ENCODE peak calls at places on chromosomes 6 and 20, in eight cellular contexts. O is body of pancreas, Y is stomach, U is GM10248, J is astrocyte of the spinal cord, W is testis, Q is NCI-H2107, X is midbrain. Z is an unnamed sample.

GRCh38 chr6:45983041-45983440 is 32.6 kb downstream of the CLIC5 start:
- DNase-seq in O (no peak), Y (no peak), U (no peak), J (no peak), W (no peak), Q (no peak), X (no peak), Z (no peak)

GRCh38 chr20:1154224-1154623 is 30.6 kb downstream of the TMEM74B start:
- DNase-seq in O (no peak), Y (no peak), U (no peak), J (no peak), W (no peak), Q (no peak), X (no peak), Z (no peak)

GRCh38 chr20:54228841-54229240 is 21.0 kb downstream of the PFDN4 start:
- DNase-seq in O (no peak), Y (no peak), U (no peak), J (no peak), W (no peak), Q (no peak), X (no peak), Z (no peak)

GRCh38 chr6:10478187-10479040 is 42.7 kb upstream of the GCNT2 start:
- DNase-seq in O (peak), Y (no peak), U (peak), J (peak), W (no peak), Q (no peak), X (no peak), Z (no peak)

GRCh38 chr20:21214431-21214830 is 88.5 kb downstream of the KIZ start:
- DNase-seq in O (no peak), Y (no peak), U (no peak), J (no peak), W (no peak), Q (no peak), X (no peak), Z (no peak)

GRCh38 chr6:50978631-50979030 is 160.0 kb downstream of the TFAP2B start:
- DNase-seq in O (no peak), Y (no peak), U (no peak), J (no peak), W (no peak), Q (no peak), X (no peak), Z (no peak)

GRCh38 chr6:12327391-12327790 is 37.2 kb downstream of the EDN1 start:
- DNase-seq in O (no peak), Y (no peak), U (no peak), J (peak), W (no peak), Q (no peak), X (no peak), Z (no peak)

GRCh38 chr20:3164763-3165410 is 5.2 kb upstream of the FASTKD5 start:
- DNase-seq in O (no peak), Y (no peak), U (no peak), J (no peak), W (no peak), Q (no peak), X (no peak), Z (no peak)

GRCh38 chr6:153108320-153108719 is 22.8 kb downstream of the RGS17 start:
- DNase-seq in O (no peak), Y (no peak), U (no peak), J (peak), W (no peak), Q (no peak), X (no peak), Z (no peak)

GRCh38 chr6:13586936-13587542 is 12.6 kb downstream of the SIRT5 start:
- DNase-seq in O (no peak), Y (no peak), U (no peak), J (no peak), W (no peak), Q (no peak), X (no peak), Z (no peak)

GRCh38 chr6:10613693-10614092 is 80.7 kb downstream of the C6orf52 start:
- DNase-seq in O (no peak), Y (no peak), U (no peak), J (peak), W (no peak), Q (no peak), X (no peak), Z (no peak)

GRCh38 chr20:36234771-36235320 is 1.4 kb upstream of the AAR2 start:
- DNase-seq in O (no peak), Y (no peak), U (no peak), J (no peak), W (no peak), Q (no peak), X (no peak), Z (no peak)